ENCODE peak calls at places on chromosomes 1 and 21, in eight cellular contexts. Z is GM23248; X is activated CD4-positive, alpha-beta T cell treated with anti-CD3 and anti-CD28 coated beads, Interleukin-2, amount 50 U/mL, for 1 hour; J is stimulated activated CD4-positive, alpha-beta T cell treated with anti-CD3 and anti-CD28 coated beads, Interleukin-4, amount 100 ng/mL, for 4 hours; D is hepatic stellate cell; L is AG08396; V is mesothelial cell of epicardium; A is CD4-positive, alpha-beta T cell. W is an unnamed sample.

GRCh38 chr1:214216779-214217178 is 64.2 kb upstream of the SMYD2 start:
- DNase-seq in X (no peak), V (no peak), Z (no peak), J (no peak), L (no peak), A (no peak), D (no peak), W (peak)

GRCh38 chr1:206560021-206560716 is 52.1 kb downstream of the EIF2D start:
- DNase-seq in J (peak), A (no peak), D (peak), X (no peak), V (no peak), Z (no peak), L (no peak), W (no peak)

GRCh38 chr1:84504580-84505021 is 1.6 kb upstream of the SPATA1 start:
- DNase-seq in Z (peak), X (no peak), V (no peak), A (no peak), J (no peak), D (peak), L (peak), W (no peak)

GRCh38 chr21:44905016-44905724 is 15.5 kb downstream of the ITGB2 start:
- DNase-seq in D (no peak), L (no peak), J (no peak), Z (no peak), A (no peak), X (no peak), V (no peak), W (no peak)

GRCh38 chr21:33399821-33400220 is 3.4 kb upstream of the IFNGR2 start:
- DNase-seq in J (no peak), V (no peak), A (no peak), Z (no peak), L (no peak), X (no peak), D (no peak), W (no peak)

GRCh38 chr1:244394851-244395765 is 56.6 kb downstream of the ADSS2 start:
- DNase-seq in L (no peak), J (no peak), V (no peak), D (no peak), X (no peak), Z (peak), A (no peak), W (no peak)

GRCh38 chr1:100851726-100852125 is 42.9 kb downstream of the EXTL2 start:
- DNase-seq in V (no peak), J (no peak), D (no peak), Z (peak), X (no peak), L (no peak), A (no peak), W (no peak)

GRCh38 chr1:15974855-15975254 is 1.0 kb downstream of the ZBTB17 start:
- DNase-seq in V (no peak), L (no peak), X (no peak), D (no peak), Z (peak), J (peak), A (no peak), W (no peak)

GRCh38 chr1:100941580-100942216 is 45.8 kb downstream of the SLC30A7 start:
- DNase-seq in J (no peak), D (no peak), V (no peak), Z (no peak), L (no peak), X (no peak), A (no peak), W (no peak)

GRCh38 chr1:30412241-30413110 is 310.9 kb downstream of the MATN1 start:
- DNase-seq in Z (peak), A (no peak), V (no peak), D (no peak), L (no peak), X (no peak), J (no peak), W (peak)

GRCh38 chr1:230158422-230159291 is 91.6 kb downstream of the GALNT2 start:
- DNase-seq in D (no peak), V (no peak), A (no peak), Z (no peak), J (no peak), X (no peak), L (no peak), W (no peak)

W was measured in breast epithelium.